ENCODE peak calls at places on chromosomes 5 and 9, in seven cellular contexts. One of them, this sample, is unnamed.

GRCh38 chr5:33755216-33755615 is 136.6 kb downstream of the ADAMTS12 start:
- DNase-seq in upper lobe of left lung: no peak
- DNase-seq in neural crest cell: no peak
- DNase-seq in RWPE1: no peak
- DNase-seq in GM12865: no peak
- DNase-seq in WTC11: no peak
- DNase-seq in spleen: no peak
- DNase-seq in this sample: no peak

GRCh38 chr9:98879094-98879957 is 64.4 kb upstream of the COL15A1 start:
- DNase-seq in upper lobe of left lung: no peak
- DNase-seq in neural crest cell: no peak
- DNase-seq in RWPE1: no peak
- DNase-seq in GM12865: no peak
- DNase-seq in WTC11: no peak
- DNase-seq in spleen: no peak
- DNase-seq in this sample: no peak

GRCh38 chr5:52786937-52787599 is 648 bp upstream of the ITGA1 start:
- DNase-seq in upper lobe of left lung: peak; percentile 61
- DNase-seq in neural crest cell: no peak
- DNase-seq in RWPE1: peak; percentile 20
- DNase-seq in GM12865: peak; percentile 38
- DNase-seq in WTC11: peak; percentile 18
- DNase-seq in spleen: no peak
- DNase-seq in this sample: no peak

GRCh38 chr5:69217154-69217731 is 17.4 kb upstream of the CDK7 start:
- DNase-seq in upper lobe of left lung: no peak
- DNase-seq in neural crest cell: no peak
- DNase-seq in RWPE1: peak; percentile 99
- DNase-seq in GM12865: peak; percentile 30
- DNase-seq in WTC11: no peak
- DNase-seq in spleen: no peak
- DNase-seq in this sample: no peak

GRCh38 chr9:136733611-136734010 is 9.1 kb downstream of the LCN10 start:
- DNase-seq in upper lobe of left lung: no peak
- DNase-seq in neural crest cell: no peak
- DNase-seq in RWPE1: no peak
- DNase-seq in GM12865: no peak
- DNase-seq in WTC11: no peak
- DNase-seq in spleen: no peak
- DNase-seq in this sample: no peak

GRCh38 chr5:172720655-172721054 is 50.3 kb downstream of the DUSP1 start:
- DNase-seq in upper lobe of left lung: no peak
- DNase-seq in neural crest cell: no peak
- DNase-seq in RWPE1: no peak
- DNase-seq in GM12865: no peak
- DNase-seq in WTC11: no peak
- DNase-seq in spleen: no peak
- DNase-seq in this sample: no peak

GRCh38 chr9:91536211-91536691 is 112.6 kb upstream of the NFIL3 start:
- DNase-seq in upper lobe of left lung: no peak
- DNase-seq in neural crest cell: no peak
- DNase-seq in RWPE1: peak; percentile 74
- DNase-seq in GM12865: no peak
- DNase-seq in WTC11: no peak
- DNase-seq in spleen: no peak
- DNase-seq in this sample: no peak

GRCh38 chr9:93665128-93665565 is 88.8 kb downstream of the PHF2 start:
- DNase-seq in upper lobe of left lung: no peak
- DNase-seq in neural crest cell: no peak
- DNase-seq in RWPE1: no peak
- DNase-seq in GM12865: no peak
- DNase-seq in WTC11: peak; percentile 6
- DNase-seq in spleen: peak; percentile 36
- DNase-seq in this sample: no peak

GRCh38 chr5:155522540-155522939 is 509.0 kb downstream of the KIF4B start:
- DNase-seq in upper lobe of left lung: no peak
- DNase-seq in neural crest cell: no peak
- DNase-seq in RWPE1: no peak
- DNase-seq in GM12865: no peak
- DNase-seq in WTC11: no peak
- DNase-seq in spleen: no peak
- DNase-seq in this sample: no peak

GRCh38 chr5:317086-317811 is 4.3 kb upstream of the AHRR start:
- DNase-seq in upper lobe of left lung: no peak
- DNase-seq in neural crest cell: peak; percentile 73
- DNase-seq in RWPE1: peak; percentile 40
- DNase-seq in GM12865: peak; percentile 92
- DNase-seq in WTC11: peak; percentile 82
- DNase-seq in spleen: no peak
- DNase-seq in this sample: no peak

GRCh38 chr5:73290242-73290641 is 117.2 kb downstream of the TMEM174 start:
- DNase-seq in upper lobe of left lung: no peak
- DNase-seq in neural crest cell: no peak
- DNase-seq in RWPE1: no peak
- DNase-seq in GM12865: no peak
- DNase-seq in WTC11: no peak
- DNase-seq in spleen: no peak
- DNase-seq in this sample: no peak

GRCh38 chr9:133099726-133100517 is 21.1 kb downstream of the RALGDS start:
- DNase-seq in upper lobe of left lung: no peak
- DNase-seq in neural crest cell: no peak
- DNase-seq in RWPE1: no peak
- DNase-seq in GM12865: no peak
- DNase-seq in WTC11: no peak
- DNase-seq in spleen: peak; percentile 69
- DNase-seq in this sample: no peak

GRCh38 chr5:64637144-64637543 is 53.2 kb upstream of the SHISAL2B start:
- DNase-seq in upper lobe of left lung: no peak
- DNase-seq in neural crest cell: no peak
- DNase-seq in RWPE1: no peak
- DNase-seq in GM12865: peak; percentile 15
- DNase-seq in WTC11: no peak
- DNase-seq in spleen: no peak
- DNase-seq in this sample: no peak

GRCh38 chr5:94192658-94193391 is 425.6 kb downstream of the KIAA0825 start:
- DNase-seq in upper lobe of left lung: no peak
- DNase-seq in neural crest cell: no peak
- DNase-seq in RWPE1: no peak
- DNase-seq in GM12865: no peak
- DNase-seq in WTC11: no peak
- DNase-seq in spleen: no peak
- DNase-seq in this sample: no peak

GRCh38 chr9:129111762-129112151 is 542 bp downstream of the PTPA start:
- DNase-seq in upper lobe of left lung: peak; percentile 43
- DNase-seq in neural crest cell: no peak
- DNase-seq in RWPE1: peak; percentile 73
- DNase-seq in GM12865: peak; percentile 69
- DNase-seq in WTC11: peak; percentile 24
- DNase-seq in spleen: no peak
- DNase-seq in this sample: no peak

GRCh38 chr5:60972225-60972624 is 27.2 kb downstream of the NDUFAF2 start:
- DNase-seq in upper lobe of left lung: no peak
- DNase-seq in neural crest cell: no peak
- DNase-seq in RWPE1: no peak
- DNase-seq in GM12865: peak; percentile 26
- DNase-seq in WTC11: no peak
- DNase-seq in spleen: no peak
- DNase-seq in this sample: no peak

GRCh38 chr9:107639426-107639825 is 149.9 kb upstream of the KLF4 start:
- DNase-seq in upper lobe of left lung: no peak
- DNase-seq in neural crest cell: no peak
- DNase-seq in RWPE1: no peak
- DNase-seq in GM12865: no peak
- DNase-seq in WTC11: no peak
- DNase-seq in spleen: no peak
- DNase-seq in this sample: no peak

GRCh38 chr9:77987880-77988525 is 43.6 kb downstream of the GNAQ start:
- DNase-seq in upper lobe of left lung: no peak
- DNase-seq in neural crest cell: no peak
- DNase-seq in RWPE1: no peak
- DNase-seq in GM12865: no peak
- DNase-seq in WTC11: no peak
- DNase-seq in spleen: no peak
- DNase-seq in this sample: no peak

GRCh38 chr9:70577671-70578070 is 163.2 kb upstream of the KLF9 start:
- DNase-seq in upper lobe of left lung: no peak
- DNase-seq in neural crest cell: no peak
- DNase-seq in RWPE1: no peak
- DNase-seq in GM12865: no peak
- DNase-seq in WTC11: no peak
- DNase-seq in spleen: no peak
- DNase-seq in this sample: no peak

GRCh38 chr9:125772740-125773139 is 25.6 kb downstream of the PBX3 start:
- DNase-seq in upper lobe of left lung: no peak
- DNase-seq in neural crest cell: no peak
- DNase-seq in RWPE1: no peak
- DNase-seq in GM12865: no peak
- DNase-seq in WTC11: no peak
- DNase-seq in spleen: no peak
- DNase-seq in this sample: no peak

GRCh38 chr5:66306844-66307315 is 162.8 kb downstream of the SREK1 start:
- DNase-seq in upper lobe of left lung: no peak
- DNase-seq in neural crest cell: no peak
- DNase-seq in RWPE1: no peak
- DNase-seq in GM12865: no peak
- DNase-seq in WTC11: no peak
- DNase-seq in spleen: no peak
- DNase-seq in this sample: no peak

GRCh38 chr9:135309763-135310125 is 169.8 kb upstream of the PPP1R26 start:
- DNase-seq in upper lobe of left lung: no peak
- DNase-seq in neural crest cell: no peak
- DNase-seq in RWPE1: no peak
- DNase-seq in GM12865: no peak
- DNase-seq in WTC11: no peak
- DNase-seq in spleen: no peak
- DNase-seq in this sample: no peak

DNA sequence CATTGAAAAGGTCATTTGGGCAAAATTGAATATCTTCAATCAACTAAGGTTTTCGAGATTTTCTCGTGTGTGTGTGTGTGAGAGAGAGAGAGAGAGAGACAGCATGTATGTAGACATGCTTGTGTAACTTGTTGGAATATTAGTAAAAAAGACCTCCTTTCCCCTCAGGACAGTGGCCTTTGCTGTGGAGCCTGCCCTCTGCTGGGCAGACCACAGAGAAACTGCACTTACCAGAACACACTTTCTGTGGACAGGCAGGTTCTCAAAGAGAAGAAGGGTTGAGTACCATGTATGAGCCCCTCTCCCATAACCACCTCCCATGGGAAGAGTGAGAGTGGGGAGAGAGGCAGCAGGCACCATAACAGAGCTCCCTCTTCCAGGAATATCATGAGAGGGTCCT is 45.6 kb downstream of the CFAP90 start:
- DNase-seq in upper lobe of left lung: no peak
- DNase-seq in neural crest cell: no peak
- DNase-seq in RWPE1: no peak
- DNase-seq in GM12865: peak; percentile 36
- DNase-seq in WTC11: no peak
- DNase-seq in spleen: no peak
- DNase-seq in this sample: no peak
- TF ChIP-seq CTCF in upper lobe of left lung: no peak
- TF ChIP-seq CTCF in neural crest cell: peak; percentile 47
- TF ChIP-seq CTCF in RWPE1: no peak
- TF ChIP-seq CTCF in GM12865: peak; percentile 35
- TF ChIP-seq CTCF in WTC11: no peak
- TF ChIP-seq CTCF in spleen: no peak
- TF ChIP-seq CTCF in this sample: peak; percentile 17

DNA sequence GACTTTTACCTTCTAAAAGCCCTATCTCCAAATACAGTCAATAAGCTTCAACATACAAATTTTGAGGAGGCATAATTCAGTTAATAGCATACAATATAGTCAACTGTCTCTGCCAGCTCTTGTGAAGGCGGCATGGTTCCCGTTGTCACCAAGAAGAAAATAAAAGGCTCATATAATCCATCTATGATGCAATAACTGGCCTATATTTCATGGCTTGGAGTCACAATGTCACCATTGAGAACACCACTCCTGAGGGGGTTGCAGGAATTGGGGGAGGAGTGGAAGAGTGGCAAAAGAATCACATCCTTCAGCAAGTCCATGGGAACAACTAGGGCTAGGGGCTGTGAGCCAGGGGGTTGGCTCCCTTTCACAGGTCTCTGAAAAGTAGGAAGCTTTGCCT is 16.0 kb upstream of the ASTN2 start:
- DNase-seq in upper lobe of left lung: no peak
- DNase-seq in neural crest cell: no peak
- DNase-seq in RWPE1: no peak
- DNase-seq in GM12865: no peak
- DNase-seq in WTC11: no peak
- DNase-seq in spleen: no peak
- DNase-seq in this sample: no peak
- TF ChIP-seq CTCF in upper lobe of left lung: no peak
- TF ChIP-seq CTCF in neural crest cell: no peak
- TF ChIP-seq CTCF in RWPE1: no peak
- TF ChIP-seq CTCF in GM12865: no peak
- TF ChIP-seq CTCF in WTC11: no peak
- TF ChIP-seq CTCF in spleen: no peak
- TF ChIP-seq CTCF in this sample: no peak

GRCh38 chr9:26954050-26954508 is 2.1 kb upstream of the IFT74 start:
- DNase-seq in upper lobe of left lung: no peak
- DNase-seq in neural crest cell: no peak
- DNase-seq in RWPE1: no peak
- DNase-seq in GM12865: peak; percentile 23
- DNase-seq in WTC11: no peak
- DNase-seq in spleen: no peak
- DNase-seq in this sample: no peak
- TF ChIP-seq CTCF in upper lobe of left lung: no peak
- TF ChIP-seq CTCF in neural crest cell: no peak
- TF ChIP-seq CTCF in RWPE1: no peak
- TF ChIP-seq CTCF in GM12865: no peak
- TF ChIP-seq CTCF in WTC11: no peak
- TF ChIP-seq CTCF in spleen: no peak
- TF ChIP-seq CTCF in this sample: no peak

GRCh38 chr9:130139251-130139650 is 33.0 kb upstream of the NCS1 start:
- DNase-seq in upper lobe of left lung: no peak
- DNase-seq in neural crest cell: no peak
- DNase-seq in RWPE1: no peak
- DNase-seq in GM12865: no peak
- DNase-seq in WTC11: no peak
- DNase-seq in spleen: no peak
- DNase-seq in this sample: no peak

GRCh38 chr9:130137081-130137869 is 34.9 kb upstream of the NCS1 start:
- DNase-seq in upper lobe of left lung: no peak
- DNase-seq in neural crest cell: no peak
- DNase-seq in RWPE1: no peak
- DNase-seq in GM12865: no peak
- DNase-seq in WTC11: no peak
- DNase-seq in spleen: peak; percentile 80
- DNase-seq in this sample: no peak

GRCh38 chr9:130140701-130141100 is 31.5 kb upstream of the NCS1 start:
- DNase-seq in upper lobe of left lung: no peak
- DNase-seq in neural crest cell: no peak
- DNase-seq in RWPE1: no peak
- DNase-seq in GM12865: no peak
- DNase-seq in WTC11: no peak
- DNase-seq in spleen: no peak
- DNase-seq in this sample: no peak

GRCh38 chr9:130137870-130138653 is 34.1 kb upstream of the NCS1 start:
- DNase-seq in upper lobe of left lung: peak; percentile 54
- DNase-seq in neural crest cell: peak; percentile 28
- DNase-seq in RWPE1: peak; percentile 94
- DNase-seq in GM12865: no peak
- DNase-seq in WTC11: peak; percentile 49
- DNase-seq in spleen: no peak
- DNase-seq in this sample: peak; percentile 73

GRCh38 chr9:130138791-130139190 is 33.4 kb upstream of the NCS1 start:
- DNase-seq in upper lobe of left lung: no peak
- DNase-seq in neural crest cell: no peak
- DNase-seq in RWPE1: peak; percentile 91
- DNase-seq in GM12865: no peak
- DNase-seq in WTC11: no peak
- DNase-seq in spleen: no peak
- DNase-seq in this sample: peak; percentile 72
- TF ChIP-seq CTCF in upper lobe of left lung: no peak
- TF ChIP-seq CTCF in neural crest cell: no peak
- TF ChIP-seq CTCF in RWPE1: no peak
- TF ChIP-seq CTCF in GM12865: no peak
- TF ChIP-seq CTCF in WTC11: no peak
- TF ChIP-seq CTCF in spleen: no peak
- TF ChIP-seq CTCF in this sample: no peak